ENCODE peak calls at places on chromosomes 2 and 18, in four cellular contexts. R is A549, E is IMR-90, B is SK-N-SH. C is an unnamed sample.
A peak's percentile ranks its signal among the peaks of the same experiment; 100 is the strongest.

GRCh38 chr2:204897561-204897960 is 352.3 kb downstream of the PARD3B start:
- DNase-seq in R (no peak), E (no peak), B (no peak), C (no peak)

GRCh38 chr2:109324859-109325258 is 195.9 kb downstream of the SH3RF3 start:
- DNase-seq in R (no peak), E (peak; percentile 95), B (no peak), C (no peak)

GRCh38 chr2:37324786-37325624 is at the start of gene PRKD3:
- DNase-seq in R (peak; percentile 55), E (peak; percentile 39), B (peak; percentile 99), C (peak; percentile 72)

GRCh38 chr2:85132834-85133637 is at the start of gene TCF7L1:
- DNase-seq in R (peak; percentile 93), E (peak; percentile 88), B (peak; percentile 93), C (no peak)

GRCh38 chr2:53575606-53576360 is 191.8 kb upstream of the CHAC2 start:
- DNase-seq in R (no peak), E (peak; percentile 11), B (no peak), C (no peak)

GRCh38 chr2:34719195-34719594 is 1120.1 kb upstream of the FAM98A start:
- DNase-seq in R (no peak), E (no peak), B (no peak), C (no peak)

GRCh38 chr18:28961669-28962228 is 784.8 kb upstream of the CDH2 start:
- DNase-seq in R (peak; percentile 0), E (peak; percentile 22), B (peak; percentile 14), C (no peak)

GRCh38 chr2:229202646-229203045 is 68.4 kb downstream of the PID1 start:
- DNase-seq in R (no peak), E (peak; percentile 4), B (no peak), C (no peak)

GRCh38 chr2:10303174-10303633 is 500 bp downstream of the HPCAL1 start:
- DNase-seq in R (no peak), E (no peak), B (no peak), C (no peak)

GRCh38 chr2:61420986-61421546 is 49.8 kb downstream of the USP34 start:
- DNase-seq in R (no peak), E (no peak), B (no peak), C (no peak)

GRCh38 chr18:45112682-45113081 is 432.0 kb downstream of the SETBP1 start:
- DNase-seq in R (no peak), E (no peak), B (no peak), C (no peak)

GRCh38 chr2:2933421-2933820 is 444.2 kb downstream of the EIPR1 start:
- DNase-seq in R (no peak), E (no peak), B (peak; percentile 74), C (no peak)

GRCh38 chr2:197179744-197180498 is 130.7 kb downstream of the ANKRD44 start:
- DNase-seq in R (no peak), E (peak; percentile 92), B (peak; percentile 70), C (no peak)

GRCh38 chr2:30145826-30146336 is 926 bp upstream of the YPEL5 start:
- DNase-seq in R (no peak), E (no peak), B (no peak), C (no peak)

GRCh38 chr2:146602383-146602782 is 1242.4 kb upstream of the ACVR2A start:
- DNase-seq in R (no peak), E (peak; percentile 58), B (no peak), C (no peak)

GRCh38 chr18:58004317-58004716 is 39.7 kb upstream of the NEDD4L start:
- DNase-seq in R (no peak), E (peak; percentile 81), B (no peak), C (no peak)

GRCh38 chr2:59590802-59591201 is 962.7 kb downstream of the BCL11A start:
- DNase-seq in R (no peak), E (no peak), B (no peak), C (no peak)

GRCh38 chr2:128631698-128632490 is 313.2 kb upstream of the HS6ST1 start:
- DNase-seq in R (no peak), E (no peak), B (no peak), C (no peak)

GRCh38 chr2:184305105-184305504 is 293.2 kb upstream of the ZNF804A start:
- DNase-seq in R (no peak), E (no peak), B (no peak), C (no peak)

GRCh38 chr2:174503161-174503809 is 16.5 kb upstream of the GPR155 start:
- DNase-seq in R (no peak), E (no peak), B (no peak), C (no peak)

GRCh38 chr2:207901401-207901800 is 123.9 kb downstream of the PLEKHM3 start:
- DNase-seq in R (no peak), E (no peak), B (no peak), C (no peak)

GRCh38 chr18:41504316-41504715 is 450.7 kb upstream of the PIK3C3 start:
- DNase-seq in R (no peak), E (no peak), B (no peak), C (no peak)

GRCh38 chr2:146927080-146927714 is 917.6 kb upstream of the ACVR2A start:
- DNase-seq in R (no peak), E (peak; percentile 31), B (peak; percentile 14), C (no peak)

GRCh38 chr18:37450434-37451133 is 115.0 kb downstream of the CELF4 start:
- DNase-seq in R (no peak), E (peak; percentile 4), B (peak; percentile 81), C (no peak)

GRCh38 chr18:58213445-58213844 is 169.4 kb downstream of the NEDD4L start:
- DNase-seq in R (no peak), E (peak; percentile 93), B (no peak), C (no peak)

GRCh38 chr2:209351636-209352035 is 72.2 kb upstream of the MAP2 start:
- DNase-seq in R (no peak), E (no peak), B (no peak), C (no peak)

GRCh38 chr2:127608061-127609011 is 37.6 kb upstream of the GPR17 start:
- DNase-seq in R (no peak), E (no peak), B (no peak), C (no peak)

GRCh38 chr18:58172031-58172430 is 128.0 kb downstream of the NEDD4L start:
- DNase-seq in R (no peak), E (no peak), B (no peak), C (no peak)

GRCh38 chr2:37819228-37819627 is 105.9 kb upstream of the RMDN2 start:
- DNase-seq in R (no peak), E (peak; percentile 97), B (peak; percentile 27), C (no peak)

GRCh38 chr2:12883911-12884310 is 167.2 kb downstream of the TRIB2 start:
- DNase-seq in R (no peak), E (peak; percentile 36), B (no peak), C (no peak)

GRCh38 chr2:58571181-58571852 is 330.2 kb upstream of the FANCL start:
- DNase-seq in R (peak; percentile 44), E (peak; percentile 69), B (peak; percentile 73), C (no peak)

GRCh38 chr2:144798019-144798418 is 278.1 kb upstream of the ZEB2 start:
- DNase-seq in R (no peak), E (no peak), B (no peak), C (no peak)

GRCh38 chr2:168084267-168084781 is 163.1 kb downstream of the STK39 start:
- DNase-seq in R (no peak), E (peak; percentile 7), B (no peak), C (no peak)

GRCh38 chr18:73119574-73119973 is 251.8 kb upstream of the NETO1 start:
- DNase-seq in R (no peak), E (no peak), B (no peak), C (no peak)

GRCh38 chr2:7034313-7034712 is 117.1 kb downstream of the RNF144A start:
- DNase-seq in R (no peak), E (no peak), B (peak; percentile 70), C (no peak)

GRCh38 chr2:12715878-12716249 is 872 bp upstream of the TRIB2 start:
- DNase-seq in R (peak; percentile 45), E (peak; percentile 78), B (peak; percentile 73), C (peak; percentile 60)

GRCh38 chr18:36107477-36107876 is 21.7 kb downstream of the SLC39A6 start:
- DNase-seq in R (no peak), E (no peak), B (no peak), C (no peak)

GRCh38 chr18:59846814-59847490 is 52.8 kb upstream of the PMAIP1 start:
- DNase-seq in R (no peak), E (peak; percentile 73), B (no peak), C (no peak)

GRCh38 chr2:71864085-71864484 is 283.6 kb downstream of the CYP26B1 start:
- DNase-seq in R (no peak), E (no peak), B (no peak), C (no peak)

GRCh38 chr2:96201338-96201737 is 7.3 kb downstream of the STARD7 start:
- DNase-seq in R (no peak), E (no peak), B (no peak), C (no peak)
- H3K4me1 ChIP-seq in R (peaks cover 62% of the 10 kb centered on the region), E (peaks cover 12% of the 10 kb centered on the region), B (peaks cover 14% of the 10 kb centered on the region), C (peaks cover 41% of the 10 kb centered on the region)

GRCh38 chr2:191478754-191479679 is 198.9 kb upstream of the NABP1 start:
- DNase-seq in R (no peak), E (peak; percentile 39), B (peak; percentile 71), C (no peak)
- H3K4me3 ChIP-seq in R (no peak overlapping the region), E (no peak overlapping the region), B (no peak overlapping the region), C (no peak overlapping the region)

DNA sequence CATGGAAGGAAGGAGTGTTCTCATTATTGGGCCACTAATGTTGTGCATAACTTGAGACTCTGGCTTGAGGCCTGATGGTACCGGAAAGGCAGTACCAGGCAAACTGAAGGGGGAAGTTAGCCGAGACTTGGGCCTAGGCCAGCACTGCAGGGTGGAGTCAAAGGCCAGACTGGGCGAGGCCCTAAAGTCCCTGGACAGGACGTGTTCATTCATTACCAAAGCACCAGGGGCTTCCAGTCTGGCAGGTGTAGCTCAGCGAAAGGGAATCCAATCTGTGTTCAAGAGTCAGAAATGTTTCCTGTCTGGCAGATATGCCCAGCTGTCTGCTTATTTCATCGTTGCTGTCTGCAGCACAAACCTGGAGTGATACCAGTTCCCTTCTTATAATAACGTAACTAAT is 4.7 kb upstream of the ITSN2 start:
- DNase-seq in R (no peak), E (no peak), B (no peak), C (no peak)
- H3K27ac ChIP-seq in R (peak overlapping the region; percentile 46), E (no peak overlapping the region), B (peak overlapping the region; percentile 76), C (no peak overlapping the region)

DNA sequence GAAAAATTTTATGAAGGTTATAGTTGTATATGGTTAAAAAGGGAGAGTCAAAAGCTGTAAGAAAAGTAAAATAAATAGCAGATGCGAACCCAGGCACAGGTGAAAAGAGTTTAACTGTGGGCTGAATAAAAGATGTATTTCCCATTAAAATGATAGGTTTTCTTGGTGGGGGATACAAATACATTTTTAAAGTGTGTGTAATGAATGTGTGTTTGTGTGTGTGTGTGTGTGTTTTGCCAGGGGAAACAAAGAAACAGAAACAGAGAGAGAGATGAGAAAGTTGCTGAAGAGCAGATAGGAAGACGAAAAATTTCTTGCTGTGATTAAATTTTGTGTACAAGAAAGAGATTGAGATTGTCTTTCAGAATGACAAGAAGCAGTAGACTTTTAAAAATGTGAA is 12.1 kb downstream of the TFPI start:
- DNase-seq in R (no peak), E (no peak), B (no peak), C (no peak)
- H3K4me1 ChIP-seq in R (peaks cover 71% of the 10 kb centered on the region), E (peaks cover 11% of the 10 kb centered on the region), B (peaks cover 29% of the 10 kb centered on the region), C (no peaks in the 10 kb centered on the region)

C was measured in naive thymus-derived CD4-positive, alpha-beta T cell.